ENCODE peak calls at places on chromosomes 7 and 10, in eight cellular contexts. C is H9, J is neural progenitor cell, N is astrocyte, T is GM23248, Q is hepatocyte, S is fibroblast of lung, H is neuronal stem cell. O is an unnamed sample.
A peak's percentile ranks its signal among the peaks of the same experiment; 100 is the strongest.

GRCh38 chr10:112375721-112376577 is 2.0 kb downstream of the ACSL5 start:
- DNase-seq in C (no peak), S (peak; percentile 18), N (no peak), Q (no peak), J (no peak), H (no peak), T (peak; percentile 69), O (peak; percentile 45)

GRCh38 chr7:150826061-150826849 is 25.7 kb downstream of the TMEM176A start:
- DNase-seq in Q (no peak), N (no peak), S (no peak), J (no peak), H (no peak), C (no peak), T (no peak), O (no peak)

GRCh38 chr10:118173326-118173725 is 126.6 kb upstream of the RAB11FIP2 start:
- DNase-seq in T (peak; percentile 28), S (no peak), Q (no peak), H (no peak), J (no peak), N (no peak), C (no peak), O (no peak)

GRCh38 chr7:16504019-16504418 is 22.6 kb upstream of the LRRC72 start:
- DNase-seq in T (peak; percentile 4), J (no peak), H (no peak), S (peak; percentile 72), Q (no peak), N (peak; percentile 61), C (no peak), O (peak; percentile 39)

GRCh38 chr10:26621889-26622681 is 75.4 kb upstream of the PDSS1 start:
- DNase-seq in N (peak; percentile 0), S (peak; percentile 8), C (peak; percentile 59), Q (peak; percentile 63), J (peak; percentile 63), T (peak; percentile 53), H (peak; percentile 6), O (peak; percentile 13)

GRCh38 chr7:25854608-25855497 is 297.1 kb upstream of the NFE2L3 start:
- DNase-seq in T (peak; percentile 99), J (peak; percentile 97), Q (peak; percentile 96), C (peak; percentile 92), H (peak; percentile 97), N (peak; percentile 84), S (peak; percentile 87), O (peak; percentile 92)

GRCh38 chr7:379456-380225 is 89.7 kb downstream of the FOXL3 start:
- DNase-seq in N (no peak), J (peak; percentile 64), C (peak; percentile 75), T (peak; percentile 15), H (no peak), S (no peak), Q (no peak), O (no peak)

GRCh38 chr7:116211006-116211912 is 920 bp downstream of the TES start:
- DNase-seq in N (peak; percentile 91), J (peak; percentile 54), H (peak; percentile 15), S (peak; percentile 93), C (peak; percentile 75), T (peak; percentile 93), Q (peak; percentile 92), O (peak; percentile 95)

GRCh38 chr10:96606216-96606615 is 19.4 kb upstream of the TM9SF3 start:
- DNase-seq in S (peak; percentile 71), C (no peak), J (no peak), N (peak; percentile 60), Q (peak; percentile 43), H (no peak), T (peak; percentile 26), O (peak; percentile 17)

GRCh38 chr7:133486-133885 is 58.9 kb upstream of the FAM20C start:
- DNase-seq in H (no peak), T (peak; percentile 13), N (no peak), J (no peak), C (no peak), S (no peak), Q (peak; percentile 3), O (no peak)

GRCh38 chr10:61793760-61794713 is 107.5 kb upstream of the ARID5B start:
- DNase-seq in J (no peak), T (peak; percentile 47), Q (no peak), H (no peak), N (peak; percentile 78), C (no peak), S (peak; percentile 80), O (peak; percentile 72)

GRCh38 chr7:117072620-117073118 is 119.4 kb downstream of the ST7 start:
- DNase-seq in J (peak; percentile 52), T (peak; percentile 83), S (peak; percentile 90), C (no peak), N (peak; percentile 88), Q (no peak), H (no peak), O (peak; percentile 4)

GRCh38 chr10:1687190-1687589 is 50.1 kb downstream of the ADARB2 start:
- DNase-seq in S (no peak), T (no peak), Q (peak; percentile 23), J (no peak), N (no peak), C (no peak), H (no peak), O (no peak)

GRCh38 chr7:22990588-22990949 is 23.4 kb downstream of the HYCC1 start:
- DNase-seq in S (peak; percentile 86), J (no peak), T (peak; percentile 79), Q (no peak), H (no peak), N (peak; percentile 84), C (no peak), O (peak; percentile 15)

GRCh38 chr10:44385726-44386438 is 985 bp upstream of the CXCL12 start:
- DNase-seq in S (no peak), T (peak; percentile 28), Q (no peak), N (no peak), C (peak; percentile 46), H (no peak), J (peak; percentile 38), O (no peak)

GRCh38 chr10:36779238-36779846 is 346.1 kb upstream of the ANKRD30A start:
- DNase-seq in H (peak; percentile 71), J (peak; percentile 71), C (peak; percentile 34), Q (peak; percentile 71), N (peak; percentile 22), S (peak; percentile 51), T (peak; percentile 82), O (peak; percentile 100)

GRCh38 chr7:80918406-80918805 is 445 bp downstream of the SEMA3C start:
- DNase-seq in C (peak; percentile 31), N (no peak), H (peak; percentile 20), T (peak; percentile 60), S (no peak), J (peak; percentile 27), Q (peak; percentile 33), O (peak; percentile 32)

GRCh38 chr7:1120791-1121190 is 32.9 kb downstream of the GPER1 start:
- DNase-seq in Q (no peak), N (no peak), C (no peak), J (no peak), S (no peak), T (no peak), H (no peak), O (no peak)

GRCh38 chr10:84613336-84614021 is 285.1 kb downstream of the CCSER2 start:
- DNase-seq in Q (peak; percentile 78), H (peak; percentile 63), C (peak; percentile 92), J (peak; percentile 86), S (peak; percentile 11), T (peak; percentile 18), N (peak; percentile 2), O (peak; percentile 87)

GRCh38 chr7:18352339-18353255 is 143.0 kb upstream of the HDAC9 start:
- DNase-seq in C (peak; percentile 43), N (peak; percentile 58), J (peak; percentile 65), S (peak; percentile 74), T (peak; percentile 83), Q (peak; percentile 73), H (peak; percentile 24), O (peak; percentile 83)

GRCh38 chr7:100478966-100479660 is at the start of gene TSC22D4:
- DNase-seq in J (peak; percentile 92), N (peak; percentile 92), S (peak; percentile 94), C (peak; percentile 96), Q (peak; percentile 94), T (peak; percentile 92), H (peak; percentile 84), O (peak; percentile 82)

GRCh38 chr10:80523776-80524175 is 13.9 kb upstream of the SH2D4B start:
- DNase-seq in C (no peak), N (no peak), T (no peak), J (no peak), Q (no peak), S (no peak), H (no peak), O (no peak)

GRCh38 chr10:74213019-74213418 is 62.0 kb downstream of the ADK start:
- DNase-seq in H (no peak), Q (no peak), T (no peak), S (no peak), J (no peak), N (no peak), C (no peak), O (no peak)

DNA sequence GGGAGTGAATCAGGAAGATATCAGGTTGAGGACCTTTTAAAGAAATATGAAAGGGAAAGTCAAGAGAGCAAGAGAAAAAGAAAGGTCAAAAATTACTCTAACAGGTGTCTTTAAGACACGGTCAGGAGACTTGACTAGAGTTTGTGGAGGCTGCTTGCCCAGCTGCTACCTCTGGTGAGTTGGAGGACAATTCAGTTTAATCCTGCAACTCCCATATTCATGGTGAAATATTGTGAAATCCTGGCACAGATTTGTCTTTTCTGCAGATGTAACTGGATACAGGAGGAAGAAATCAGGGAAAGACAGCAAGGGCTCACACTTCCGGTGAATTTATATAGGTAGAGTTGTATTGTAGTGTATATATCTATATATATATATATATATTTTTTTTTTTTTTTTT is 93.5 kb downstream of the AKAP9 start:
- DNase-seq in J (no peak), C (no peak), S (no peak), T (peak; percentile 32), Q (no peak), N (no peak), H (no peak), O (no peak)
- H3K27ac ChIP-seq in J (no peak overlapping the region), C (no peak overlapping the region), S (no peak overlapping the region), T (no peak overlapping the region), Q (no peak overlapping the region), N (no peak overlapping the region), H (no peak overlapping the region), O (no peak overlapping the region)

GRCh38 chr10:7159928-7160327 is 250.9 kb downstream of the SFMBT2 start:
- DNase-seq in H (no peak), S (no peak), J (no peak), N (no peak), T (no peak), C (no peak), Q (no peak), O (no peak)
- H3K4me2 ChIP-seq in H (no peak overlapping the region), S (no peak overlapping the region), J (no peak overlapping the region), N (no peak overlapping the region), T (no peak overlapping the region), C (no peak overlapping the region), Q (no peak overlapping the region), O (no peak overlapping the region)

DNA sequence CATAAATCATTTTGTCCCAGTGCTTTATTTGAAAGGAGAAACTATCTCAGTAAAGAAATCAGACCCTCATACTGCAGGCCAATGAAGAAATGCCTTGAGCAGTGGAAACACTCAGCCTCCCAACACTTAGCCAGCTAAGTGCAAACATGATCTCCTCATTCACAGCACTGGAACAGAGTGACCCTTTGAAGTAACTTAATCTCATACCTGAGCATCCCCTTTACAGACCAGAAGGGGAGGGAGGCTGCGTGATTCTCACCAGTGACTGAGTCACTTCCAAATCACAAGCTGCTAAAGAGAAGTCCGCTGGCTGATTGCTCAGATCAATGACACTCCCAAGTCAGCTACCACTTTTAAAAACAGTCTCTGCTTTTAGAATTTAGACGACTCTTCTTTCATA is 4.5 kb downstream of the CHST15 start:
- DNase-seq in T (no peak), S (no peak), C (no peak), J (no peak), N (peak; percentile 25), H (no peak), Q (no peak), O (peak; percentile 14)
- H3K27ac ChIP-seq in T (no peak overlapping the region), S (no peak overlapping the region), C (no peak overlapping the region), J (no peak overlapping the region), N (no peak overlapping the region), H (no peak overlapping the region), Q (no peak overlapping the region), O (no peak overlapping the region)

GRCh38 chr10:11447571-11447970 is 163.9 kb downstream of the USP6NL start:
- DNase-seq in N (no peak), T (no peak), S (no peak), H (no peak), C (no peak), J (no peak), Q (no peak), O (no peak)
- H3K4me2 ChIP-seq in N (no peak overlapping the region), T (no peak overlapping the region), S (no peak overlapping the region), H (no peak overlapping the region), C (no peak overlapping the region), J (no peak overlapping the region), Q (no peak overlapping the region), O (no peak overlapping the region)

O was measured in PC-3.